ENCODE peak calls at places on chromosome 1, in seven cellular contexts. A, T, B, S, I, Y and K are unnamed samples.

GRCh38 chr1:54969879-54970278 is 10.5 kb upstream of the TMEM61 start:
- DNase-seq in B (no peak), A (no peak), I (no peak), Y (no peak), T (no peak), S (no peak), K (no peak)

GRCh38 chr1:21604208-21604957 is 64.8 kb downstream of the RAP1GAP start:
- DNase-seq in B (no peak), T (no peak), I (no peak), Y (no peak), A (peak; percentile 35), S (peak; percentile 38), K (no peak)

GRCh38 chr1:3727042-3727824 is 25.0 kb upstream of the CCDC27 start:
- DNase-seq in I (no peak), Y (no peak), A (no peak), S (no peak), T (no peak), B (no peak), K (no peak)

GRCh38 chr1:22751124-22751531 is 40.5 kb downstream of the EPHB2 start:
- DNase-seq in B (no peak), I (no peak), Y (no peak), A (no peak), T (no peak), S (no peak), K (peak; percentile 22)

GRCh38 chr1:155140630-155140953 is 261 bp upstream of the DPM3 start:
- DNase-seq in B (no peak), S (no peak), A (no peak), T (no peak), I (no peak), Y (no peak), K (no peak)

GRCh38 chr1:213120961-213121360 is 69.9 kb downstream of the RPS6KC1 start:
- DNase-seq in B (no peak), S (no peak), Y (no peak), I (no peak), T (no peak), A (no peak), K (no peak)

GRCh38 chr1:164895026-164895907 is 336.3 kb downstream of the PBX1 start:
- DNase-seq in S (no peak), B (no peak), I (no peak), A (no peak), Y (no peak), T (no peak), K (no peak)

GRCh38 chr1:205920861-205921558 is 22.2 kb downstream of the SLC26A9 start:
- DNase-seq in A (no peak), Y (no peak), I (no peak), S (no peak), B (no peak), T (no peak), K (no peak)

GRCh38 chr1:168623003-168623828 is 46.8 kb downstream of the XCL1 start:
- DNase-seq in I (peak; percentile 70), T (no peak), B (peak; percentile 78), A (peak; percentile 93), S (peak; percentile 30), Y (no peak), K (peak; percentile 35)

GRCh38 chr1:42737257-42737656 is 2.8 kb downstream of the CLDN19 start:
- DNase-seq in I (no peak), A (no peak), T (no peak), S (no peak), B (no peak), Y (no peak), K (no peak)

GRCh38 chr1:63645301-63645700 is 52.1 kb downstream of the PGM1 start:
- DNase-seq in Y (no peak), B (no peak), I (no peak), T (no peak), A (no peak), S (peak; percentile 20), K (no peak)

GRCh38 chr1:227234998-227235405 is 83.3 kb downstream of the CDC42BPA start:
- DNase-seq in A (peak; percentile 77), Y (no peak), S (peak; percentile 73), T (peak; percentile 27), I (no peak), B (no peak), K (peak; percentile 57)

GRCh38 chr1:77316966-77317365 is 35.1 kb downstream of the AK5 start:
- DNase-seq in Y (no peak), A (no peak), B (no peak), T (no peak), I (no peak), S (peak; percentile 48), K (no peak)

GRCh38 chr1:23211955-23212354 is 5.3 kb downstream of the HTR1D start:
- DNase-seq in Y (no peak), B (no peak), I (no peak), T (no peak), A (no peak), S (no peak), K (no peak)

GRCh38 chr1:200916152-200916551 is 21.5 kb downstream of the INAVA start:
- DNase-seq in S (no peak), T (no peak), I (no peak), A (no peak), B (no peak), Y (no peak), K (no peak)

GRCh38 chr1:236154126-236154525 is 11.8 kb downstream of the GPR137B start:
- DNase-seq in B (no peak), T (no peak), S (no peak), I (no peak), Y (no peak), A (no peak), K (no peak)

GRCh38 chr1:36766481-36766880 is 267.8 kb downstream of the GRIK3 start:
- DNase-seq in T (no peak), Y (no peak), A (no peak), I (no peak), B (no peak), S (no peak), K (no peak)

GRCh38 chr1:21573971-21574458 is 64.8 kb downstream of the ALPL start:
- DNase-seq in Y (no peak), I (peak; percentile 92), T (peak; percentile 90), S (peak; percentile 75), A (peak; percentile 70), B (peak; percentile 75), K (peak; percentile 60)

GRCh38 chr1:41534181-41535076 is 49.9 kb upstream of the EDN2 start:
- DNase-seq in T (no peak), A (no peak), S (no peak), I (peak; percentile 14), B (no peak), Y (no peak), K (no peak)

GRCh38 chr1:197356723-197357533 is 88.9 kb downstream of the CRB1 start:
- DNase-seq in A (peak; percentile 38), B (no peak), S (peak; percentile 58), I (no peak), Y (no peak), T (peak; percentile 11), K (peak; percentile 45)

GRCh38 chr1:46180082-46180616 is 3.9 kb upstream of the P3R3URF start:
- DNase-seq in I (no peak), S (no peak), T (no peak), Y (no peak), A (no peak), B (no peak), K (peak; percentile 75)

GRCh38 chr1:241810769-241811402 is 37.1 kb upstream of the EXO1 start:
- DNase-seq in I (no peak), Y (no peak), A (no peak), S (no peak), B (no peak), T (no peak), K (no peak)

GRCh38 chr1:43921022-43921421 is 12.6 kb upstream of the ARTN start:
- DNase-seq in T (no peak), I (peak; percentile 3), B (no peak), Y (no peak), S (no peak), A (no peak), K (no peak)

GRCh38 chr1:47894718-47895393 is 102.3 kb downstream of the TRABD2B start:
- DNase-seq in T (no peak), B (no peak), S (peak; percentile 4), A (peak; percentile 22), I (no peak), Y (no peak), K (peak; percentile 53)

GRCh38 chr1:18407166-18408045 is 73.3 kb upstream of the KLHDC7A start:
- DNase-seq in B (no peak), S (no peak), A (no peak), T (no peak), Y (no peak), I (no peak), K (no peak)

GRCh38 chr1:213951876-213952275 is 35.9 kb upstream of the PROX1 start:
- DNase-seq in T (no peak), A (no peak), Y (no peak), I (no peak), S (no peak), B (no peak), K (no peak)

GRCh38 chr1:24929091-24929875 is 793 bp downstream of the RUNX3 start:
- DNase-seq in B (no peak), S (no peak), I (no peak), T (no peak), A (no peak), Y (no peak), K (no peak)

GRCh38 chr1:204633665-204634064 is 51.9 kb downstream of the LRRN2 start:
- DNase-seq in A (no peak), I (no peak), B (no peak), T (peak; percentile 23), Y (peak; percentile 22), S (no peak), K (no peak)

GRCh38 chr1:119799599-119800177 is 11.6 kb downstream of the REG4 start:
- DNase-seq in T (no peak), I (no peak), S (no peak), Y (no peak), A (no peak), B (no peak), K (no peak)

GRCh38 chr1:224276768-224277487 is 53.0 kb downstream of the NVL start:
- DNase-seq in A (no peak), B (no peak), I (no peak), S (no peak), Y (no peak), T (no peak), K (no peak)
- H3K27ac ChIP-seq in A (no peak overlapping the region), B (no peak overlapping the region), I (no peak overlapping the region), S (no peak overlapping the region), Y (no peak overlapping the region), T (no peak overlapping the region), K (no peak overlapping the region)

GRCh38 chr1:31593770-31594632 is 17.7 kb downstream of the TINAGL1 start:
- DNase-seq in Y (peak; percentile 57), A (no peak), B (peak; percentile 85), T (peak; percentile 82), I (peak; percentile 84), S (peak; percentile 56), K (peak; percentile 69)
- TF ChIP-seq CTCF in Y (peak; percentile 75), A (peak; percentile 99), B (peak; percentile 88), T (peak; percentile 89), I (peak; percentile 85), S (peak; percentile 80), K (peak; percentile 81)

DNA sequence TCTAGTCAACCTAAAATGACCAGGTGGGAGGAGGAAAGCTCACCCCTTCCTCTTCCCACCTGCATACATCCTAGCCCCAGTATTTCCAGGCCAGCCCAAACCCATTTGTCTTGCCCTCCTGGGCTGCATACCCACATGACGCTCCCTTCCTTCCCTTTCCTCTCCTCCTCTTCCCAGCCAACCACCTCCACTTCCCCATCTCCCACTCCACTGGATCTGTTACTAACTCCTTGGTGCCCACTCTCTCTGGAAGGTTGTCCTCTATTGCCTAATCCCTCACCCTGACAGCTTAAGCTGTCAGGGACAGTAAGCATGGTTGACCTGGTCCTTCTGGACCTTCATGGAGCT is 23.0 kb upstream of the SYNC start:
- DNase-seq in I (no peak), T (no peak), S (no peak), B (no peak), Y (no peak), A (no peak), K (no peak)
- H3K27ac ChIP-seq in I (no peak overlapping the region), T (no peak overlapping the region), S (peak overlapping the region; percentile 53), B (no peak overlapping the region), Y (no peak overlapping the region), A (no peak overlapping the region), K (peak overlapping the region; percentile 87)

GRCh38 chr1:159938905-159939587 is 6.4 kb downstream of the IGSF9 start:
- DNase-seq in B (no peak), Y (no peak), T (no peak), A (no peak), I (no peak), S (no peak), K (no peak)
- TF ChIP-seq CTCF in B (no peak), Y (no peak), T (no peak), A (no peak), I (no peak), S (no peak), K (no peak)